ENCODE peak calls at places on chromosome 11, in six cellular contexts. G, R, O, I, Q and V are unnamed samples.

GRCh38 chr11:76560219-76560618 is 110.3 kb downstream of the LRRC32 start:
- DNase-seq in G (peak; percentile 42), R (peak; percentile 5), O (no peak), I (no peak), Q (peak; percentile 41), V (no peak)

GRCh38 chr11:15276616-15277015 is 161.9 kb downstream of the INSC start:
- DNase-seq in G (no peak), R (no peak), O (no peak), I (no peak), Q (no peak), V (peak; percentile 21)

GRCh38 chr11:117374316-117374715 is 46.7 kb downstream of the CEP164 start:
- DNase-seq in G (no peak), R (no peak), O (no peak), I (no peak), Q (no peak), V (no peak)

GRCh38 chr11:92978226-92979111 is 9.0 kb downstream of the MTNR1B start:
- DNase-seq in G (no peak), R (no peak), O (no peak), I (no peak), Q (no peak), V (no peak)

GRCh38 chr11:80309301-80309700 is 868.5 kb upstream of the TENM4 start:
- DNase-seq in G (no peak), R (no peak), O (no peak), I (no peak), Q (no peak), V (no peak)

GRCh38 chr11:76172583-76172982 is 33.7 kb downstream of the WNT11 start:
- DNase-seq in G (no peak), R (no peak), O (no peak), I (no peak), Q (no peak), V (peak; percentile 62)

GRCh38 chr11:68242616-68243015 is 29.2 kb downstream of the C11orf24 start:
- DNase-seq in G (no peak), R (no peak), O (no peak), I (no peak), Q (no peak), V (no peak)

GRCh38 chr11:91694331-91694730 is 530.3 kb upstream of the FAT3 start:
- DNase-seq in G (no peak), R (no peak), O (no peak), I (no peak), Q (no peak), V (no peak)